ENCODE peak calls at places on chromosomes 1 and 21, in five cellular contexts. One of them, this sample, is unnamed.

GRCh38 chr1:26826261-26827201 is at the start of gene ZDHHC18:
- DNase-seq in T-helper 1 cell: peak; percentile 59
- DNase-seq in HCT116: no peak
- DNase-seq in stimulated activated CD8-positive, alpha-beta memory T cell treated with anti-CD3 and anti-CD28 coated beads, Interleukin-7, amount 100 ng/mL, for 48 hours: peak; percentile 47
- DNase-seq in heart left ventricle: peak; percentile 71
- DNase-seq in this sample: peak; percentile 51

GRCh38 chr1:227437495-227438008 is 119.3 kb upstream of the CDC42BPA start:
- DNase-seq in T-helper 1 cell: no peak
- DNase-seq in HCT116: peak; percentile 55
- DNase-seq in stimulated activated CD8-positive, alpha-beta memory T cell treated with anti-CD3 and anti-CD28 coated beads, Interleukin-7, amount 100 ng/mL, for 48 hours: no peak
- DNase-seq in heart left ventricle: no peak
- DNase-seq in this sample: no peak

GRCh38 chr21:19326581-19327319 is 923.2 kb upstream of the TMPRSS15 start:
- DNase-seq in T-helper 1 cell: no peak
- DNase-seq in HCT116: no peak
- DNase-seq in stimulated activated CD8-positive, alpha-beta memory T cell treated with anti-CD3 and anti-CD28 coated beads, Interleukin-7, amount 100 ng/mL, for 48 hours: no peak
- DNase-seq in heart left ventricle: no peak
- DNase-seq in this sample: no peak

GRCh38 chr1:98940680-98941079 is 64.0 kb downstream of the PLPPR5 start:
- DNase-seq in T-helper 1 cell: no peak
- DNase-seq in HCT116: no peak
- DNase-seq in stimulated activated CD8-positive, alpha-beta memory T cell treated with anti-CD3 and anti-CD28 coated beads, Interleukin-7, amount 100 ng/mL, for 48 hours: no peak
- DNase-seq in heart left ventricle: no peak
- DNase-seq in this sample: no peak

GRCh38 chr1:154141240-154141639 is 13.6 kb downstream of the NUP210L start:
- DNase-seq in T-helper 1 cell: no peak
- DNase-seq in HCT116: no peak
- DNase-seq in stimulated activated CD8-positive, alpha-beta memory T cell treated with anti-CD3 and anti-CD28 coated beads, Interleukin-7, amount 100 ng/mL, for 48 hours: no peak
- DNase-seq in heart left ventricle: no peak
- DNase-seq in this sample: no peak

GRCh38 chr21:37904879-37905278 is 11.4 kb downstream of the KCNJ6 start:
- DNase-seq in T-helper 1 cell: no peak
- DNase-seq in HCT116: no peak
- DNase-seq in stimulated activated CD8-positive, alpha-beta memory T cell treated with anti-CD3 and anti-CD28 coated beads, Interleukin-7, amount 100 ng/mL, for 48 hours: no peak
- DNase-seq in heart left ventricle: peak; percentile 16
- DNase-seq in this sample: no peak

GRCh38 chr1:236120725-236121153 is 21.6 kb upstream of the GPR137B start:
- DNase-seq in T-helper 1 cell: no peak
- DNase-seq in HCT116: no peak
- DNase-seq in stimulated activated CD8-positive, alpha-beta memory T cell treated with anti-CD3 and anti-CD28 coated beads, Interleukin-7, amount 100 ng/mL, for 48 hours: no peak
- DNase-seq in heart left ventricle: no peak
- DNase-seq in this sample: no peak

GRCh38 chr1:181092883-181093282 is 4.4 kb downstream of the IER5 start:
- DNase-seq in T-helper 1 cell: no peak
- DNase-seq in HCT116: no peak
- DNase-seq in stimulated activated CD8-positive, alpha-beta memory T cell treated with anti-CD3 and anti-CD28 coated beads, Interleukin-7, amount 100 ng/mL, for 48 hours: no peak
- DNase-seq in heart left ventricle: no peak
- DNase-seq in this sample: no peak

GRCh38 chr1:38064232-38064903 is 17.8 kb upstream of the POU3F1 start:
- DNase-seq in T-helper 1 cell: no peak
- DNase-seq in HCT116: peak; percentile 64
- DNase-seq in stimulated activated CD8-positive, alpha-beta memory T cell treated with anti-CD3 and anti-CD28 coated beads, Interleukin-7, amount 100 ng/mL, for 48 hours: no peak
- DNase-seq in heart left ventricle: no peak
- DNase-seq in this sample: peak; percentile 37

GRCh38 chr1:60118119-60118518 is 44.5 kb upstream of the C1orf87 start:
- DNase-seq in T-helper 1 cell: no peak
- DNase-seq in HCT116: no peak
- DNase-seq in stimulated activated CD8-positive, alpha-beta memory T cell treated with anti-CD3 and anti-CD28 coated beads, Interleukin-7, amount 100 ng/mL, for 48 hours: no peak
- DNase-seq in heart left ventricle: no peak
- DNase-seq in this sample: no peak

GRCh38 chr1:202281316-202282016 is 60.3 kb downstream of the UBE2T start:
- DNase-seq in T-helper 1 cell: no peak
- DNase-seq in HCT116: no peak
- DNase-seq in stimulated activated CD8-positive, alpha-beta memory T cell treated with anti-CD3 and anti-CD28 coated beads, Interleukin-7, amount 100 ng/mL, for 48 hours: no peak
- DNase-seq in heart left ventricle: no peak
- DNase-seq in this sample: no peak

GRCh38 chr21:36542312-36543101 is 62.6 kb upstream of the CLDN14 start:
- DNase-seq in T-helper 1 cell: no peak
- DNase-seq in HCT116: no peak
- DNase-seq in stimulated activated CD8-positive, alpha-beta memory T cell treated with anti-CD3 and anti-CD28 coated beads, Interleukin-7, amount 100 ng/mL, for 48 hours: no peak
- DNase-seq in heart left ventricle: no peak
- DNase-seq in this sample: no peak

GRCh38 chr1:37922767-37923550 is 23.9 kb downstream of the INPP5B start:
- DNase-seq in T-helper 1 cell: no peak
- DNase-seq in HCT116: no peak
- DNase-seq in stimulated activated CD8-positive, alpha-beta memory T cell treated with anti-CD3 and anti-CD28 coated beads, Interleukin-7, amount 100 ng/mL, for 48 hours: no peak
- DNase-seq in heart left ventricle: no peak
- DNase-seq in this sample: peak; percentile 6

GRCh38 chr1:6599141-6599975 is 3.3 kb downstream of the KLHL21 start:
- DNase-seq in T-helper 1 cell: peak; percentile 40
- DNase-seq in HCT116: no peak
- DNase-seq in stimulated activated CD8-positive, alpha-beta memory T cell treated with anti-CD3 and anti-CD28 coated beads, Interleukin-7, amount 100 ng/mL, for 48 hours: peak; percentile 69
- DNase-seq in heart left ventricle: no peak
- DNase-seq in this sample: no peak

GRCh38 chr1:70685300-70686286 is 274.5 kb downstream of the CTH start:
- DNase-seq in T-helper 1 cell: peak; percentile 9
- DNase-seq in HCT116: peak; percentile 41
- DNase-seq in stimulated activated CD8-positive, alpha-beta memory T cell treated with anti-CD3 and anti-CD28 coated beads, Interleukin-7, amount 100 ng/mL, for 48 hours: no peak
- DNase-seq in heart left ventricle: peak; percentile 41
- DNase-seq in this sample: no peak

GRCh38 chr1:48251323-48251722 is 28.8 kb downstream of the SLC5A9 start:
- DNase-seq in T-helper 1 cell: no peak
- DNase-seq in HCT116: no peak
- DNase-seq in stimulated activated CD8-positive, alpha-beta memory T cell treated with anti-CD3 and anti-CD28 coated beads, Interleukin-7, amount 100 ng/mL, for 48 hours: no peak
- DNase-seq in heart left ventricle: no peak
- DNase-seq in this sample: no peak

GRCh38 chr1:78073441-78073840 is 27.7 kb downstream of the GIPC2 start:
- DNase-seq in T-helper 1 cell: no peak
- DNase-seq in HCT116: no peak
- DNase-seq in stimulated activated CD8-positive, alpha-beta memory T cell treated with anti-CD3 and anti-CD28 coated beads, Interleukin-7, amount 100 ng/mL, for 48 hours: no peak
- DNase-seq in heart left ventricle: no peak
- DNase-seq in this sample: no peak

GRCh38 chr1:2102753-2103152 is 52.5 kb downstream of the PRKCZ start:
- DNase-seq in T-helper 1 cell: no peak
- DNase-seq in HCT116: no peak
- DNase-seq in stimulated activated CD8-positive, alpha-beta memory T cell treated with anti-CD3 and anti-CD28 coated beads, Interleukin-7, amount 100 ng/mL, for 48 hours: no peak
- DNase-seq in heart left ventricle: no peak
- DNase-seq in this sample: no peak

GRCh38 chr1:34787461-34788420 is 5.1 kb upstream of the GJA4 start:
- DNase-seq in T-helper 1 cell: no peak
- DNase-seq in HCT116: no peak
- DNase-seq in stimulated activated CD8-positive, alpha-beta memory T cell treated with anti-CD3 and anti-CD28 coated beads, Interleukin-7, amount 100 ng/mL, for 48 hours: no peak
- DNase-seq in heart left ventricle: no peak
- DNase-seq in this sample: no peak

GRCh38 chr1:17586172-17586963 is 46.9 kb downstream of the ARHGEF10L start:
- DNase-seq in T-helper 1 cell: no peak
- DNase-seq in HCT116: no peak
- DNase-seq in stimulated activated CD8-positive, alpha-beta memory T cell treated with anti-CD3 and anti-CD28 coated beads, Interleukin-7, amount 100 ng/mL, for 48 hours: no peak
- DNase-seq in heart left ventricle: no peak
- DNase-seq in this sample: no peak

This sample was measured in amygdala.